ENCODE peak calls at places on chromosomes 12 and 14, in eight cellular contexts. W is activated T-helper 17 cell treated with anti-CD3 and anti-CD28 coated beads, Interleukin-2, amount 50 U/mL, for 72 hours; C is natural killer cell; G is stimulated activated naive B cell treated with anti-CD40 and anti-IgM and Interleukin-4, amounts not matched to agents 10 μg/mL and 1 μg/mL and 100 μg/mL, for 72 hours; U is esophagus mucosa; Q is upper lobe of right lung; E is T-cell; Z is Right ventricle myocardium superior. K is an unnamed sample.

GRCh38 chr12:123363743-123364531 is 710 bp downstream of the SBNO1 start:
- ATAC-seq in W (no peak), C (peak), G (no peak), U (peak), Q (no peak), E (no peak), Z (no peak), K (peak)

GRCh38 chr12:110546339-110546738 is 36.8 kb downstream of the PPTC7 start:
- ATAC-seq in W (no peak), C (no peak), G (no peak), U (peak), Q (no peak), E (no peak), Z (peak), K (peak)

GRCh38 chr12:93415723-93416464 is 25.9 kb downstream of the UBE2N start:
- ATAC-seq in W (peak), C (no peak), G (peak), U (no peak), Q (no peak), E (no peak), Z (peak), K (no peak)

GRCh38 chr14:63922696-63923421 is 70.1 kb downstream of the SYNE2 start:
- ATAC-seq in W (peak), C (peak), G (no peak), U (peak), Q (peak), E (peak), Z (peak), K (peak)

GRCh38 chr14:93280743-93281142 is 52.1 kb downstream of the BTBD7 start:
- ATAC-seq in W (no peak), C (no peak), G (no peak), U (no peak), Q (no peak), E (no peak), Z (no peak), K (no peak)

GRCh38 chr12:28360253-28360652 is 170.0 kb downstream of the CCDC91 start:
- ATAC-seq in W (no peak), C (no peak), G (no peak), U (no peak), Q (no peak), E (no peak), Z (peak), K (no peak)

GRCh38 chr12:29299613-29300012 is 81.4 kb downstream of the ERGIC2 start:
- ATAC-seq in W (no peak), C (no peak), G (peak), U (no peak), Q (no peak), E (no peak), Z (no peak), K (no peak)

GRCh38 chr12:54472494-54473262 is 724 bp downstream of the GTSF1 start:
- ATAC-seq in W (no peak), C (no peak), G (no peak), U (no peak), Q (no peak), E (no peak), Z (no peak), K (no peak)

GRCh38 chr14:52610187-52610586 is 57.6 kb downstream of the GPR137C start:
- ATAC-seq in W (no peak), C (no peak), G (no peak), U (no peak), Q (no peak), E (no peak), Z (no peak), K (no peak)

GRCh38 chr12:71536279-71536938 is 96.8 kb downstream of the LGR5 start:
- ATAC-seq in W (no peak), C (no peak), G (peak), U (no peak), Q (no peak), E (no peak), Z (no peak), K (no peak)

GRCh38 chr12:105352049-105352448 is 21.6 kb downstream of the C12orf75 start:
- ATAC-seq in W (peak), C (no peak), G (peak), U (no peak), Q (no peak), E (no peak), Z (no peak), K (no peak)

GRCh38 chr14:52399104-52399503 is 85.0 kb downstream of the PTGER2 start:
- ATAC-seq in W (no peak), C (no peak), G (no peak), U (no peak), Q (no peak), E (no peak), Z (no peak), K (no peak)

GRCh38 chr14:72183631-72184030 is 251.4 kb downstream of the RGS6 start:
- ATAC-seq in W (no peak), C (no peak), G (no peak), U (no peak), Q (no peak), E (no peak), Z (no peak), K (no peak)

GRCh38 chr12:16581416-16581815 is 24.5 kb downstream of the LMO3 start:
- ATAC-seq in W (no peak), C (no peak), G (no peak), U (no peak), Q (peak), E (no peak), Z (no peak), K (no peak)

GRCh38 chr12:52252728-52253328 is 19.8 kb downstream of the KRT7 start:
- ATAC-seq in W (no peak), C (no peak), G (no peak), U (no peak), Q (no peak), E (no peak), Z (no peak), K (no peak)

GRCh38 chr14:24231263-24232120 is 675 bp downstream of the NEDD8 start:
- ATAC-seq in W (no peak), C (no peak), G (peak), U (peak), Q (peak), E (no peak), Z (no peak), K (no peak)

GRCh38 chr12:130945793-130946492 is 7.8 kb upstream of the ADGRD1 start:
- ATAC-seq in W (no peak), C (no peak), G (no peak), U (no peak), Q (peak), E (no peak), Z (peak), K (peak)

K was measured in gastroesophageal sphincter.